ENCODE peak calls at places on chromosomes 12 and 14, in nine cellular contexts. K is stimulated activated CD4-positive, alpha-beta T cell treated with anti-CD3 and anti-CD28 coated beads, Interleukin-1b, Interleukin-23, amount 100 ng/mL, for 24 hours; G is cardiac muscle cell; L is adipocyte; V is lower leg skin; U is T-helper 1 cell; T is left ventricle myocardium inferior; H is activated gamma-delta T cell treated with Interleukin-2 at 50 U/mL for 16 hours; Z is putamen. D is an unnamed sample.
A peak's percentile ranks its signal among the peaks of the same experiment; 100 is the strongest.

GRCh38 chr12:118409834-118410233 is 33.5 kb downstream of the SUDS3 start:
- DNase-seq in K (no peak), G (no peak), L (no peak), V (no peak), U (no peak), T (no peak), H (no peak), Z (no peak), D (no peak)

GRCh38 chr14:104262515-104263514 is 124.4 kb downstream of the KIF26A start:
- DNase-seq in K (no peak), G (no peak), L (no peak), V (peak; percentile 81), U (no peak), T (no peak), H (no peak), Z (no peak), D (no peak)

GRCh38 chr14:67512463-67513134 is 20.5 kb upstream of the PLEKHH1 start:
- DNase-seq in K (no peak), G (no peak), L (no peak), V (no peak), U (no peak), T (no peak), H (no peak), Z (no peak), D (no peak)

GRCh38 chr12:18868673-18869072 is 130.8 kb downstream of the CAPZA3 start:
- DNase-seq in K (no peak), G (no peak), L (no peak), V (no peak), U (no peak), T (no peak), H (no peak), Z (no peak), D (peak; percentile 82)

GRCh38 chr12:18382486-18382885 is 121.2 kb downstream of the PIK3C2G start:
- DNase-seq in K (no peak), G (no peak), L (peak; percentile 88), V (no peak), U (no peak), T (no peak), H (no peak), Z (no peak), D (peak; percentile 50)

GRCh38 chr12:124646385-124647230 is 79.2 kb upstream of the NCOR2 start:
- DNase-seq in K (peak; percentile 57), G (no peak), L (no peak), V (no peak), U (no peak), T (no peak), H (peak; percentile 18), Z (peak; percentile 72), D (peak; percentile 22)

GRCh38 chr14:74290415-74290814 is 12.3 kb downstream of the ABCD4 start:
- DNase-seq in K (no peak), G (no peak), L (peak; percentile 46), V (no peak), U (no peak), T (no peak), H (no peak), Z (no peak), D (peak; percentile 34)

GRCh38 chr12:103955811-103956514 is 9.7 kb upstream of the TDG start:
- DNase-seq in K (no peak), G (peak; percentile 6), L (peak; percentile 34), V (no peak), U (no peak), T (no peak), H (no peak), Z (no peak), D (peak; percentile 40)

GRCh38 chr14:104116544-104117340 is 21.6 kb upstream of the KIF26A start:
- DNase-seq in K (no peak), G (peak; percentile 38), L (peak; percentile 17), V (peak; percentile 85), U (no peak), T (peak; percentile 11), H (no peak), Z (no peak), D (no peak)

GRCh38 chr14:69879175-69880047 is at the start of gene SMOC1:
- DNase-seq in K (peak; percentile 31), G (peak; percentile 90), L (no peak), V (no peak), U (no peak), T (no peak), H (no peak), Z (peak; percentile 24), D (peak; percentile 48)

GRCh38 chr12:109292342-109292711 is 16.8 kb downstream of the FOXN4 start:
- DNase-seq in K (no peak), G (no peak), L (no peak), V (no peak), U (no peak), T (no peak), H (no peak), Z (no peak), D (no peak)

GRCh38 chr14:76456200-76456599 is 80.3 kb downstream of the ESRRB start:
- DNase-seq in K (peak; percentile 18), G (peak; percentile 67), L (peak; percentile 6), V (no peak), U (no peak), T (no peak), H (no peak), Z (no peak), D (peak; percentile 39)

GRCh38 chr12:72289633-72290032 is 17.5 kb downstream of the TRHDE start:
- DNase-seq in K (no peak), G (no peak), L (no peak), V (no peak), U (no peak), T (no peak), H (no peak), Z (no peak), D (peak; percentile 24)

GRCh38 chr14:68610251-68610793 is 182.5 kb downstream of the ZFP36L1 start:
- DNase-seq in K (no peak), G (no peak), L (no peak), V (no peak), U (no peak), T (no peak), H (no peak), Z (no peak), D (no peak)

GRCh38 chr14:29311983-29312382 is 545.4 kb downstream of the FOXG1 start:
- DNase-seq in K (no peak), G (no peak), L (peak; percentile 4), V (no peak), U (no peak), T (no peak), H (no peak), Z (no peak), D (peak; percentile 16)

GRCh38 chr14:61260939-61261776 is 20.0 kb downstream of the TMEM30B start:
- DNase-seq in K (no peak), G (no peak), L (peak; percentile 70), V (peak; percentile 75), U (no peak), T (no peak), H (no peak), Z (no peak), D (peak; percentile 93)

GRCh38 chr12:92543872-92544271 is 158.9 kb upstream of the PLEKHG7 start:
- DNase-seq in K (no peak), G (peak; percentile 16), L (no peak), V (no peak), U (no peak), T (no peak), H (no peak), Z (no peak), D (no peak)